ENCODE peak calls at places on chromosomes 2 and 18, in six cellular contexts. One of them, this sample, is unnamed.

GRCh38 chr2:96763511-96764252 is 3.0 kb downstream of the CNNM4 start:
- DNase-seq in prostate gland: no peak
- DNase-seq in nephron progenitor cell: peak; percentile 44
- DNase-seq in left ventricle myocardium inferior: no peak
- DNase-seq in neural progenitor cell: peak; percentile 46
- DNase-seq in GM13976: peak; percentile 69
- DNase-seq in this sample: no peak

GRCh38 chr2:128444816-128445532 is 126.3 kb upstream of the HS6ST1 start:
- DNase-seq in prostate gland: no peak
- DNase-seq in nephron progenitor cell: no peak
- DNase-seq in left ventricle myocardium inferior: no peak
- DNase-seq in neural progenitor cell: no peak
- DNase-seq in GM13976: no peak
- DNase-seq in this sample: no peak

GRCh38 chr2:204072443-204073324 is 136.1 kb downstream of the ICOS start:
- DNase-seq in prostate gland: no peak
- DNase-seq in nephron progenitor cell: peak; percentile 71
- DNase-seq in left ventricle myocardium inferior: no peak
- DNase-seq in neural progenitor cell: peak; percentile 65
- DNase-seq in GM13976: peak; percentile 36
- DNase-seq in this sample: peak; percentile 33

GRCh38 chr2:144004742-144005141 is 515.2 kb downstream of the ZEB2 start:
- DNase-seq in prostate gland: no peak
- DNase-seq in nephron progenitor cell: no peak
- DNase-seq in left ventricle myocardium inferior: no peak
- DNase-seq in neural progenitor cell: no peak
- DNase-seq in GM13976: no peak
- DNase-seq in this sample: no peak

GRCh38 chr2:65360441-65360840 is 72.0 kb downstream of the SPRED2 start:
- DNase-seq in prostate gland: no peak
- DNase-seq in nephron progenitor cell: no peak
- DNase-seq in left ventricle myocardium inferior: no peak
- DNase-seq in neural progenitor cell: no peak
- DNase-seq in GM13976: no peak
- DNase-seq in this sample: no peak

GRCh38 chr18:36186461-36187137 is 698 bp upstream of the MOCOS start:
- DNase-seq in prostate gland: no peak
- DNase-seq in nephron progenitor cell: peak; percentile 22
- DNase-seq in left ventricle myocardium inferior: peak; percentile 31
- DNase-seq in neural progenitor cell: peak; percentile 43
- DNase-seq in GM13976: peak; percentile 55
- DNase-seq in this sample: no peak

GRCh38 chr18:47985837-47986236 is 55.4 kb upstream of the SMAD2 start:
- DNase-seq in prostate gland: no peak
- DNase-seq in nephron progenitor cell: no peak
- DNase-seq in left ventricle myocardium inferior: no peak
- DNase-seq in neural progenitor cell: no peak
- DNase-seq in GM13976: no peak
- DNase-seq in this sample: no peak

GRCh38 chr18:2932247-2933181 is 80.4 kb downstream of the LPIN2 start:
- DNase-seq in prostate gland: peak; percentile 42
- DNase-seq in nephron progenitor cell: peak; percentile 48
- DNase-seq in left ventricle myocardium inferior: no peak
- DNase-seq in neural progenitor cell: peak; percentile 80
- DNase-seq in GM13976: peak; percentile 79
- DNase-seq in this sample: peak; percentile 32

GRCh38 chr18:37654711-37655369 is 89.2 kb upstream of the CELF4 start:
- DNase-seq in prostate gland: no peak
- DNase-seq in nephron progenitor cell: no peak
- DNase-seq in left ventricle myocardium inferior: no peak
- DNase-seq in neural progenitor cell: no peak
- DNase-seq in GM13976: no peak
- DNase-seq in this sample: no peak

GRCh38 chr2:191006997-191007604 is 6.9 kb downstream of the STAT1 start:
- DNase-seq in prostate gland: no peak
- DNase-seq in nephron progenitor cell: no peak
- DNase-seq in left ventricle myocardium inferior: no peak
- DNase-seq in neural progenitor cell: no peak
- DNase-seq in GM13976: no peak
- DNase-seq in this sample: no peak

GRCh38 chr2:179545024-179545423 is 280.4 kb upstream of the SESTD1 start:
- DNase-seq in prostate gland: no peak
- DNase-seq in nephron progenitor cell: no peak
- DNase-seq in left ventricle myocardium inferior: no peak
- DNase-seq in neural progenitor cell: no peak
- DNase-seq in GM13976: no peak
- DNase-seq in this sample: no peak

GRCh38 chr18:5073026-5073944 is 123.8 kb downstream of the AKAIN1 start:
- DNase-seq in prostate gland: no peak
- DNase-seq in nephron progenitor cell: peak; percentile 50
- DNase-seq in left ventricle myocardium inferior: no peak
- DNase-seq in neural progenitor cell: peak; percentile 65
- DNase-seq in GM13976: peak; percentile 30
- DNase-seq in this sample: peak; percentile 36

GRCh38 chr2:170282851-170283250 is 104.9 kb downstream of the MYO3B start:
- DNase-seq in prostate gland: no peak
- DNase-seq in nephron progenitor cell: no peak
- DNase-seq in left ventricle myocardium inferior: no peak
- DNase-seq in neural progenitor cell: peak; percentile 29
- DNase-seq in GM13976: no peak
- DNase-seq in this sample: no peak

GRCh38 chr2:33433279-33434235 is 42.9 kb upstream of the RASGRP3 start:
- DNase-seq in prostate gland: no peak
- DNase-seq in nephron progenitor cell: no peak
- DNase-seq in left ventricle myocardium inferior: no peak
- DNase-seq in neural progenitor cell: no peak
- DNase-seq in GM13976: no peak
- DNase-seq in this sample: no peak

GRCh38 chr2:73257425-73258125 is 23.5 kb downstream of the CCT7 start:
- DNase-seq in prostate gland: no peak
- DNase-seq in nephron progenitor cell: no peak
- DNase-seq in left ventricle myocardium inferior: no peak
- DNase-seq in neural progenitor cell: no peak
- DNase-seq in GM13976: peak; percentile 31
- DNase-seq in this sample: no peak

GRCh38 chr2:37232131-37232933 is 874 bp downstream of the NDUFAF7 start:
- DNase-seq in prostate gland: no peak
- DNase-seq in nephron progenitor cell: peak; percentile 26
- DNase-seq in left ventricle myocardium inferior: no peak
- DNase-seq in neural progenitor cell: peak; percentile 25
- DNase-seq in GM13976: no peak
- DNase-seq in this sample: no peak

GRCh38 chr2:172708247-172708646 is 27.4 kb upstream of the RAPGEF4 start:
- DNase-seq in prostate gland: no peak
- DNase-seq in nephron progenitor cell: no peak
- DNase-seq in left ventricle myocardium inferior: no peak
- DNase-seq in neural progenitor cell: no peak
- DNase-seq in GM13976: no peak
- DNase-seq in this sample: no peak

GRCh38 chr18:58674863-58675472 is 3.7 kb downstream of the MALT1 start:
- DNase-seq in prostate gland: no peak
- DNase-seq in nephron progenitor cell: no peak
- DNase-seq in left ventricle myocardium inferior: no peak
- DNase-seq in neural progenitor cell: no peak
- DNase-seq in GM13976: no peak
- DNase-seq in this sample: no peak

GRCh38 chr2:35294636-35295263 is 1060.8 kb upstream of the CRIM1 start:
- DNase-seq in prostate gland: no peak
- DNase-seq in nephron progenitor cell: no peak
- DNase-seq in left ventricle myocardium inferior: no peak
- DNase-seq in neural progenitor cell: no peak
- DNase-seq in GM13976: no peak
- DNase-seq in this sample: no peak

GRCh38 chr18:35616664-35617423 is 35.3 kb downstream of the GALNT1 start:
- DNase-seq in prostate gland: no peak
- DNase-seq in nephron progenitor cell: peak; percentile 9
- DNase-seq in left ventricle myocardium inferior: no peak
- DNase-seq in neural progenitor cell: no peak
- DNase-seq in GM13976: peak; percentile 60
- DNase-seq in this sample: no peak

GRCh38 chr18:26301681-26302080 is 75.4 kb downstream of the TAF4B start:
- DNase-seq in prostate gland: no peak
- DNase-seq in nephron progenitor cell: no peak
- DNase-seq in left ventricle myocardium inferior: no peak
- DNase-seq in neural progenitor cell: no peak
- DNase-seq in GM13976: no peak
- DNase-seq in this sample: no peak

GRCh38 chr18:49094979-49095632 is 144.3 kb upstream of the SMAD7 start:
- DNase-seq in prostate gland: no peak
- DNase-seq in nephron progenitor cell: no peak
- DNase-seq in left ventricle myocardium inferior: no peak
- DNase-seq in neural progenitor cell: no peak
- DNase-seq in GM13976: no peak
- DNase-seq in this sample: no peak

GRCh38 chr2:224645722-224646121 is 60.6 kb upstream of the CUL3 start:
- DNase-seq in prostate gland: no peak
- DNase-seq in nephron progenitor cell: no peak
- DNase-seq in left ventricle myocardium inferior: no peak
- DNase-seq in neural progenitor cell: no peak
- DNase-seq in GM13976: no peak
- DNase-seq in this sample: no peak

GRCh38 chr2:196468394-196468793 is 171.1 kb upstream of the CCDC150 start:
- DNase-seq in prostate gland: no peak
- DNase-seq in nephron progenitor cell: no peak
- DNase-seq in left ventricle myocardium inferior: no peak
- DNase-seq in neural progenitor cell: no peak
- DNase-seq in GM13976: no peak
- DNase-seq in this sample: no peak

GRCh38 chr2:69581774-69582581 is 61.6 kb downstream of the AAK1 start:
- DNase-seq in prostate gland: no peak
- DNase-seq in nephron progenitor cell: no peak
- DNase-seq in left ventricle myocardium inferior: no peak
- DNase-seq in neural progenitor cell: no peak
- DNase-seq in GM13976: no peak
- DNase-seq in this sample: no peak

GRCh38 chr18:31774960-31775359 is 14.3 kb upstream of the SLC25A52 start:
- DNase-seq in prostate gland: no peak
- DNase-seq in nephron progenitor cell: no peak
- DNase-seq in left ventricle myocardium inferior: no peak
- DNase-seq in neural progenitor cell: peak; percentile 12
- DNase-seq in GM13976: no peak
- DNase-seq in this sample: no peak

GRCh38 chr2:113255140-113256070 is 23.3 kb downstream of the PAX8 start:
- DNase-seq in prostate gland: no peak
- DNase-seq in nephron progenitor cell: no peak
- DNase-seq in left ventricle myocardium inferior: no peak
- DNase-seq in neural progenitor cell: no peak
- DNase-seq in GM13976: no peak
- DNase-seq in this sample: no peak

GRCh38 chr2:239315308-239315707 is 85.5 kb downstream of the HDAC4 start:
- DNase-seq in prostate gland: no peak
- DNase-seq in nephron progenitor cell: no peak
- DNase-seq in left ventricle myocardium inferior: no peak
- DNase-seq in neural progenitor cell: no peak
- DNase-seq in GM13976: no peak
- DNase-seq in this sample: no peak

GRCh38 chr2:185456517-185456916 is 282.1 kb upstream of the FSIP2 start:
- DNase-seq in prostate gland: no peak
- DNase-seq in nephron progenitor cell: no peak
- DNase-seq in left ventricle myocardium inferior: no peak
- DNase-seq in neural progenitor cell: no peak
- DNase-seq in GM13976: no peak
- DNase-seq in this sample: no peak

GRCh38 chr2:75465317-75465998 is 95.3 kb downstream of the EVA1A start:
- DNase-seq in prostate gland: no peak
- DNase-seq in nephron progenitor cell: no peak
- DNase-seq in left ventricle myocardium inferior: no peak
- DNase-seq in neural progenitor cell: peak; percentile 6
- DNase-seq in GM13976: no peak
- DNase-seq in this sample: no peak
- TF ChIP-seq CTCF in prostate gland: no peak
- TF ChIP-seq CTCF in nephron progenitor cell: peak; percentile 27
- TF ChIP-seq CTCF in left ventricle myocardium inferior: peak; percentile 45
- TF ChIP-seq CTCF in neural progenitor cell: peak; percentile 40
- TF ChIP-seq CTCF in GM13976: no peak
- TF ChIP-seq CTCF in this sample: peak; percentile 50

GRCh38 chr2:159172403-159172802 is 114.1 kb downstream of the WDSUB1 start:
- DNase-seq in prostate gland: no peak
- DNase-seq in nephron progenitor cell: no peak
- DNase-seq in left ventricle myocardium inferior: no peak
- DNase-seq in neural progenitor cell: no peak
- DNase-seq in GM13976: no peak
- DNase-seq in this sample: no peak

GRCh38 chr2:159165065-159165464 is 121.4 kb downstream of the WDSUB1 start:
- DNase-seq in prostate gland: no peak
- DNase-seq in nephron progenitor cell: no peak
- DNase-seq in left ventricle myocardium inferior: no peak
- DNase-seq in neural progenitor cell: no peak
- DNase-seq in GM13976: no peak
- DNase-seq in this sample: no peak

GRCh38 chr2:159169187-159169586 is 117.3 kb downstream of the WDSUB1 start:
- DNase-seq in prostate gland: no peak
- DNase-seq in nephron progenitor cell: no peak
- DNase-seq in left ventricle myocardium inferior: no peak
- DNase-seq in neural progenitor cell: no peak
- DNase-seq in GM13976: no peak
- DNase-seq in this sample: no peak

GRCh38 chr2:159164457-159164894 is 122.0 kb downstream of the WDSUB1 start:
- DNase-seq in prostate gland: no peak
- DNase-seq in nephron progenitor cell: no peak
- DNase-seq in left ventricle myocardium inferior: no peak
- DNase-seq in neural progenitor cell: no peak
- DNase-seq in GM13976: no peak
- DNase-seq in this sample: no peak

GRCh38 chr2:159168707-159169106 is 117.8 kb downstream of the WDSUB1 start:
- DNase-seq in prostate gland: no peak
- DNase-seq in nephron progenitor cell: no peak
- DNase-seq in left ventricle myocardium inferior: no peak
- DNase-seq in neural progenitor cell: no peak
- DNase-seq in GM13976: no peak
- DNase-seq in this sample: no peak
- TF ChIP-seq CTCF in prostate gland: no peak
- TF ChIP-seq CTCF in nephron progenitor cell: no peak
- TF ChIP-seq CTCF in left ventricle myocardium inferior: peak; percentile 46
- TF ChIP-seq CTCF in neural progenitor cell: peak; percentile 24
- TF ChIP-seq CTCF in GM13976: no peak
- TF ChIP-seq CTCF in this sample: peak; percentile 44

DNA sequence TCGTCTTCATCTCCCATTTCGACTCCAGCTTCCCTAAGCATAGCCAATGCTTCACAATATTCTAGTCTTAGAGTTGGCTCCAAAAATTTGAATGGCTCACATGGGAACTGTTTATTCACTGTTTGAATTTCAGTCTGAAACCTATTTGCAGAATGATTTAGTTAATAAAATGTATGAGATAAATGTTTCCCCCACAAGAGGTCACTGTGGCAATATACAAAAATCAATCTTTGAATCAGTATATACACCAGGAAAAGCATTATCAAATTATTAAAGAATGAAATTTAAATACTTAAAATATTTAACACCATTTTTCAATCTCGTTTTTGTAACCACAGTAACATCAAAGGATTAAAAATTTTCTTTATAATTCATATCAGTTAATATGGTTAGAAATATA is 40.0 kb upstream of the MCM6 start:
- DNase-seq in prostate gland: peak; percentile 26
- DNase-seq in nephron progenitor cell: no peak
- DNase-seq in left ventricle myocardium inferior: no peak
- DNase-seq in neural progenitor cell: peak; percentile 20
- DNase-seq in GM13976: peak; percentile 26
- DNase-seq in this sample: no peak
- TF ChIP-seq CTCF in prostate gland: peak; percentile 62
- TF ChIP-seq CTCF in nephron progenitor cell: peak; percentile 54
- TF ChIP-seq CTCF in left ventricle myocardium inferior: peak; percentile 60
- TF ChIP-seq CTCF in neural progenitor cell: peak; percentile 55
- TF ChIP-seq CTCF in GM13976: peak; percentile 8
- TF ChIP-seq CTCF in this sample: peak; percentile 71

GRCh38 chr2:57549642-57550102 is 496.9 kb upstream of the VRK2 start:
- DNase-seq in prostate gland: no peak
- DNase-seq in nephron progenitor cell: no peak
- DNase-seq in left ventricle myocardium inferior: no peak
- DNase-seq in neural progenitor cell: peak; percentile 25
- DNase-seq in GM13976: no peak
- DNase-seq in this sample: no peak
- TF ChIP-seq CTCF in prostate gland: no peak
- TF ChIP-seq CTCF in nephron progenitor cell: no peak
- TF ChIP-seq CTCF in left ventricle myocardium inferior: peak; percentile 25
- TF ChIP-seq CTCF in neural progenitor cell: peak; percentile 63
- TF ChIP-seq CTCF in GM13976: peak; percentile 54
- TF ChIP-seq CTCF in this sample: peak; percentile 61